ENCODE peak calls at places on chromosomes 13 and 19, in six cellular contexts. D, O, U, J, A and P are unnamed samples. For H3K9me2, the result is how much of the 10 kb centered on the place peaks cover.

GRCh38 chr19:4831351-4832340 is at the start of gene TICAM1:
- DNase-seq in D (peak), O (peak), U (peak), J (peak), A (peak), P (peak)

GRCh38 chr19:38702278-38702677 is 42.0 kb downstream of the CAPN12 start:
- DNase-seq in D (no peak), O (no peak), U (no peak), J (no peak), A (no peak), P (no peak)

GRCh38 chr13:96822900-96823299 is 171.4 kb downstream of the OXGR1 start:
- DNase-seq in D (peak), O (peak), U (peak), J (peak), A (peak), P (peak)

GRCh38 chr19:12847159-12848139 is 9.1 kb downstream of the MAST1 start:
- DNase-seq in D (peak), O (peak), U (peak), J (peak), A (peak), P (peak)

GRCh38 chr13:40706439-40706838 is 40.0 kb upstream of the FOXO1 start:
- DNase-seq in D (no peak), O (no peak), U (no peak), J (peak), A (no peak), P (no peak)

GRCh38 chr13:74768521-74769090 is 634.4 kb upstream of the KLF12 start:
- DNase-seq in D (no peak), O (no peak), U (no peak), J (no peak), A (no peak), P (no peak)

GRCh38 chr13:27969866-27970229 is 733 bp upstream of the CDX2 start:
- DNase-seq in D (no peak), O (no peak), U (no peak), J (no peak), A (no peak), P (no peak)

GRCh38 chr13:24161010-24161775 is 673 bp downstream of the SPATA13 start:
- DNase-seq in D (peak), O (peak), U (peak), J (peak), A (peak), P (no peak)

GRCh38 chr19:1037553-1038115 is 2.3 kb upstream of the ABCA7 start:
- DNase-seq in D (no peak), O (no peak), U (no peak), J (peak), A (no peak), P (peak)

GRCh38 chr13:112791662-112792440 is 102.0 kb downstream of the ATP11A start:
- DNase-seq in D (no peak), O (no peak), U (no peak), J (no peak), A (no peak), P (no peak)

GRCh38 chr13:112218416-112218815 is 151.5 kb downstream of the SOX1 start:
- DNase-seq in D (no peak), O (no peak), U (no peak), J (no peak), A (no peak), P (no peak)

GRCh38 chr19:7679771-7680605 is 645 bp upstream of the TRAPPC5 start:
- DNase-seq in D (no peak), O (no peak), U (peak), J (no peak), A (no peak), P (no peak)

GRCh38 chr13:99398071-99398470 is 90.9 kb upstream of the GPR183 start:
- DNase-seq in D (no peak), O (no peak), U (no peak), J (no peak), A (no peak), P (no peak)

GRCh38 chr13:34340534-34340933 is 522.6 kb downstream of the RFC3 start:
- DNase-seq in D (peak), O (no peak), U (no peak), J (no peak), A (peak), P (no peak)

GRCh38 chr13:84774111-84774510 is 891.8 kb upstream of the SLITRK1 start:
- DNase-seq in D (no peak), O (no peak), U (no peak), J (no peak), A (no peak), P (no peak)
- H3K4me3 ChIP-seq in D (no peak), O (no peak), U (no peak), J (no peak), A (no peak), P (no peak)

DNA sequence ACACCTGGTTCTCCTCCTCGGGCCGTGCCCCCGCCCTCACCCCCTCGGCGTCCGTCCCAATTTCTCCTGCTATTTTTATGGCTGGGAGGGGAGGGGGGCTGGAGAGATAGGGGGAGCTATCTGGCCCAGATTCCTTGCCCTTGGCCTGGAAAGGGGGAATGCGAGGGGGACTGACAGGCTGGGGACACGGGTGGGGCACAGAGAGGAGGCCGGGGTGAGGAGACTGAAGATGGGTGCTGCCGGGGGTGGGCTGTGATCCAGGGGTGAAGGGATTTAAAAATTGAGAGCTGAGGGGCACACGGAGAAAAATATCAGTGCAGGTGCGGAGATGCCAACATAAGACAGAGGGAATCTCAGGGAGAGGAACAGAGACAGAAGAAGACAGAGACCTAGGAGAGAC is 2.3 kb downstream of the PRKCG start:
- DNase-seq in D (no peak), O (no peak), U (no peak), J (no peak), A (no peak), P (no peak)
- H3K9me2 ChIP-seq in D (under half), O (under half), U (under half), J (under half), A (under half), P (under half)

GRCh38 chr13:92976657-92977056 is 249.9 kb upstream of the GPC6 start:
- DNase-seq in D (no peak), O (no peak), U (no peak), J (no peak), A (no peak), P (no peak)
- H3K4me3 ChIP-seq in D (no peak), O (no peak), U (no peak), J (no peak), A (no peak), P (no peak)

DNA sequence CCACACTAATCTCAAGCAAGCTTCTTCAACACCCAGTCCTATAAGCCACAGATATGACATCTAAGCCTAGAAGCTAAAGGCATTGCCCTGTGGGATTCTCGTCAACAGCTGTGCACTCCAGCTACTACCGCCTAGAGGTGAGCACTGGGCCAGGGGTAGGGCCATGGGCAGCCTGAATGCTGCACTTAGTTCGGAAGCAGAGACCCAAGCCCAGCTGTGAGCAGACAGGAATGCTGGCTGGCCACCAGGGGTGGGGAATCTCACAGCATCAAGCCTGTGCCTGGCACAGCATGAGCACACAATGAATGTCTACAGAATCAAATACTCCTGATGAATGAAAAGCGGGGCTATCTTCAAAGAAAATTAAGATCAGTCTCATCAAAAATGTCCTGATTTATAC is 167.5 kb upstream of the UBL3 start:
- DNase-seq in D (no peak), O (no peak), U (peak), J (no peak), A (no peak), P (no peak)
- H3K9me2 ChIP-seq in D (under half), O (under half), U (under half), J (under half), A (under half), P (under half)

DNA sequence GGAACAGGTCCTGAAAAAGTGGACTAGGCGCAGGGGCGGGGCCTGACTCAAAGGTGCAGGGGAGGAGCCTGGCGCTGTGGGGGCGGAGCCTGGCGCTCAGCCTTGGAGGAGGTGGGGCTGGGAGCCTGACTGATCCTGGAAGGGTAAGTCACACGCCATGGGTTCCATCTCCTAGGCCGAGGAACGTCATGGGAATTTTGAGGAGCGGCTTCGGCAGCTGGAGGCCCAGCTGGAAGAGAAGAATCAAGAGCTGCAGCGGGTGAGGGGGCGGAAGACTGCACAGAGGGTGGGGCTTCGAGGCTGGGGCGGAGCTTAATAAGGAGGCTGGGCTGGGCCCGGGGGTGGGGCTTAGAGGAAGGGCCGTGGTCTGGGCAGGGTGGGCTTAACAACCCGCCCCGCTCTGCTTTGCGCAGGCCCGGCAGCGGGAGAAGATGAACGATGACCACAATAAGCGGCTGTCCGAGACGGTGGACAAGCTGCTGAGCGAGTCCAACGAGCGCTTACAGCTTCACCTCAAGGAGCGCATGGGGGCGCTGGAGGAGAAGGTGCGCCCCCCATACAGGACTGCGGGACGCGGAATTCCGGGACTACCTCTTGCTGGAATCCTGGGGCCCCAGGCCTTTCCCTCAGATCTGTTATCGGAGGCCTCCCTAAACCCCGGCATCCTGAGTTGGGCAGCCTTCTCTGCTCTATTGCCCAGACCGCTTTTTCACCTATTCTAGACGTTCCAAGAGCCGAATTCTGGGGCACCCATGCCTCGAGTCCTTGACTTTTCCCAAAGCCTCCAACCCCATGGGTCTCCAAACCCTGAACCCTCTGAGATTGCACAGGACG is 14.5 kb downstream of the PPFIA3 start:
- DNase-seq in D (no peak), O (peak), U (peak), J (peak), A (no peak), P (no peak)
- H3K4me3 ChIP-seq in D (no peak), O (no peak), U (peak), J (peak), A (no peak), P (no peak)

GRCh38 chr13:47592256-47592655 is 408.8 kb downstream of the SUCLA2 start:
- DNase-seq in D (no peak), O (no peak), U (no peak), J (no peak), A (no peak), P (no peak)

GRCh38 chr13:47588676-47589075 is 412.4 kb downstream of the SUCLA2 start:
- DNase-seq in D (no peak), O (no peak), U (peak), J (no peak), A (no peak), P (no peak)
- H3K9me2 ChIP-seq in D (under half), O (under half), U (under half), J (under half), A (under half), P (under half)

GRCh38 chr19:47790398-47790814 is 11.9 kb downstream of the SELENOW start:
- DNase-seq in D (peak), O (peak), U (peak), J (peak), A (peak), P (peak)
- H3K4me3 ChIP-seq in D (no peak), O (no peak), U (no peak), J (no peak), A (no peak), P (no peak)

GRCh38 chr19:55440411-55441105 is 2.5 kb downstream of the SHISA7 start:
- DNase-seq in D (no peak), O (peak), U (peak), J (no peak), A (no peak), P (no peak)
- H3K9me2 ChIP-seq in D (under half), O (under half), U (under half), J (under half), A (under half), P (under half)

DNA sequence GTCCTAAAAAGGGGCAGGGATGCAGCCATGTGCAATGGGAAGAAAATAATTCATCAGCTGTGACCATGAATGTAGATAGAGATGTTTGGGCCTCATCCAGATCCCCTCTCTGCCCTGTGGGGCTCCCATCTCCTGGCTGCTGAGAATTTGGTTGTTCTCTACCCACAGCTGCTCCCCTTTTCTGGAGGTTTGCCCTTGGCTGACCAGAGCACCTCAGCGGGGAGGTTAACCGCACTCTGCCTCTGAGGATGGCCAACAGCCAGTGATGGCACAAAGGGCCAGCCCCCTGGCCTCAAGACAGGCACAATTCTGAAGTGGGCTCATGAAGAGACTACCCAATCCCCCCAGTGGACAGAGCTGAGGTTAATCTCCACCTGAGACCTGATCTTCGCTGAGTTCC is 61.5 kb upstream of the SERP2 start:
- DNase-seq in D (no peak), O (no peak), U (no peak), J (no peak), A (no peak), P (no peak)
- H3K4me3 ChIP-seq in D (no peak), O (no peak), U (no peak), J (no peak), A (no peak), P (no peak)

GRCh38 chr13:21606781-21607180 is 2.8 kb upstream of the MICU2 start:
- DNase-seq in D (no peak), O (no peak), U (no peak), J (no peak), A (no peak), P (no peak)
- H3K9me2 ChIP-seq in D (under half), O (under half), U (under half), J (under half), A (under half), P (under half)